ENCODE peak calls at places on chromosomes 5 and 9, in four cellular contexts. One of them, this sample, is unnamed.

GRCh38 chr5:88677943-88678779 is 204.8 kb downstream of the MEF2C start:
- DNase-seq in endothelial cell of umbilical vein: no peak
- DNase-seq in neuronal stem cell: no peak
- DNase-seq in keratinocyte: no peak
- DNase-seq in this sample: no peak

GRCh38 chr5:61333351-61334223 is 1.5 kb downstream of the ZSWIM6 start:
- DNase-seq in keratinocyte: no peak
- DNase-seq in endothelial cell of umbilical vein: peak; percentile 46
- DNase-seq in neuronal stem cell: peak; percentile 40
- DNase-seq in this sample: no peak

GRCh38 chr9:18605763-18606162 is 131.8 kb downstream of the ADAMTSL1 start:
- DNase-seq in neuronal stem cell: no peak
- DNase-seq in endothelial cell of umbilical vein: peak; percentile 52
- DNase-seq in keratinocyte: no peak
- DNase-seq in this sample: peak; percentile 36

GRCh38 chr9:112012026-112012902 is 115.7 kb downstream of the UGCG start:
- DNase-seq in keratinocyte: no peak
- DNase-seq in neuronal stem cell: no peak
- DNase-seq in endothelial cell of umbilical vein: peak; percentile 94
- DNase-seq in this sample: peak; percentile 73

GRCh38 chr9:78807286-78807685 is 510.4 kb downstream of the PSAT1 start:
- DNase-seq in neuronal stem cell: no peak
- DNase-seq in endothelial cell of umbilical vein: no peak
- DNase-seq in keratinocyte: no peak
- DNase-seq in this sample: no peak

GRCh38 chr5:161094411-161094810 is 242.4 kb upstream of the ATP10B start:
- DNase-seq in neuronal stem cell: no peak
- DNase-seq in endothelial cell of umbilical vein: no peak
- DNase-seq in keratinocyte: no peak
- DNase-seq in this sample: no peak

GRCh38 chr5:107476783-107477182 is 194.0 kb downstream of the EFNA5 start:
- DNase-seq in neuronal stem cell: no peak
- DNase-seq in keratinocyte: no peak
- DNase-seq in endothelial cell of umbilical vein: peak; percentile 94
- DNase-seq in this sample: no peak

GRCh38 chr5:125222597-125223240 is 476.3 kb upstream of the ZNF608 start:
- DNase-seq in neuronal stem cell: no peak
- DNase-seq in keratinocyte: no peak
- DNase-seq in endothelial cell of umbilical vein: no peak
- DNase-seq in this sample: no peak

GRCh38 chr5:133921899-133922468 is 46.4 kb downstream of the C5orf15 start:
- DNase-seq in endothelial cell of umbilical vein: no peak
- DNase-seq in keratinocyte: no peak
- DNase-seq in neuronal stem cell: no peak
- DNase-seq in this sample: no peak

GRCh38 chr5:956941-957729 is 51.5 kb upstream of the NKD2 start:
- DNase-seq in neuronal stem cell: no peak
- DNase-seq in endothelial cell of umbilical vein: peak; percentile 76
- DNase-seq in keratinocyte: no peak
- DNase-seq in this sample: no peak

GRCh38 chr5:69364414-69364813 is 4.9 kb downstream of the AK6 start:
- DNase-seq in neuronal stem cell: no peak
- DNase-seq in keratinocyte: no peak
- DNase-seq in endothelial cell of umbilical vein: no peak
- DNase-seq in this sample: no peak

GRCh38 chr9:93577045-93577939 is 908 bp downstream of the PHF2 start:
- DNase-seq in endothelial cell of umbilical vein: peak; percentile 24
- DNase-seq in neuronal stem cell: peak; percentile 20
- DNase-seq in keratinocyte: no peak
- DNase-seq in this sample: peak; percentile 56

GRCh38 chr5:4348919-4349318 is 753.3 kb downstream of the IRX1 start:
- DNase-seq in keratinocyte: no peak
- DNase-seq in endothelial cell of umbilical vein: no peak
- DNase-seq in neuronal stem cell: no peak
- DNase-seq in this sample: no peak

GRCh38 chr9:121643473-121643872 is 8.0 kb upstream of the DAB2IP start:
- DNase-seq in endothelial cell of umbilical vein: no peak
- DNase-seq in neuronal stem cell: no peak
- DNase-seq in keratinocyte: no peak
- DNase-seq in this sample: no peak

GRCh38 chr9:114611516-114612271 is 603 bp downstream of the TMEM268 start:
- DNase-seq in keratinocyte: no peak
- DNase-seq in endothelial cell of umbilical vein: peak; percentile 57
- DNase-seq in neuronal stem cell: no peak
- DNase-seq in this sample: peak; percentile 68

GRCh38 chr9:114614373-114614772 is 3.3 kb downstream of the TMEM268 start:
- DNase-seq in neuronal stem cell: no peak
- DNase-seq in endothelial cell of umbilical vein: no peak
- DNase-seq in keratinocyte: no peak
- DNase-seq in this sample: no peak

GRCh38 chr9:114613087-114613486 is 2.0 kb downstream of the TMEM268 start:
- DNase-seq in neuronal stem cell: no peak
- DNase-seq in endothelial cell of umbilical vein: no peak
- DNase-seq in keratinocyte: no peak
- DNase-seq in this sample: no peak

GRCh38 chr9:114612272-114612923 is 1.3 kb downstream of the TMEM268 start:
- DNase-seq in endothelial cell of umbilical vein: no peak
- DNase-seq in keratinocyte: no peak
- DNase-seq in neuronal stem cell: no peak
- DNase-seq in this sample: peak; percentile 48

GRCh38 chr9:114613919-114614318 is 2.8 kb downstream of the TMEM268 start:
- DNase-seq in keratinocyte: no peak
- DNase-seq in endothelial cell of umbilical vein: no peak
- DNase-seq in neuronal stem cell: no peak
- DNase-seq in this sample: no peak
- H3K4me1 ChIP-seq in keratinocyte: peaks cover 24% of the 10 kb centered on the region
- H3K4me1 ChIP-seq in endothelial cell of umbilical vein: peaks cover 10% of the 10 kb centered on the region
- H3K4me1 ChIP-seq in neuronal stem cell: peaks cover 2% of the 10 kb centered on the region
- H3K4me1 ChIP-seq in this sample: no peaks in the 10 kb centered on the region

GRCh38 chr9:131279196-131279926 is 3.1 kb upstream of the FAM78A start:
- DNase-seq in endothelial cell of umbilical vein: no peak
- DNase-seq in keratinocyte: no peak
- DNase-seq in neuronal stem cell: no peak
- DNase-seq in this sample: no peak

GRCh38 chr9:131280660-131281059 is 4.3 kb upstream of the FAM78A start:
- DNase-seq in neuronal stem cell: no peak
- DNase-seq in endothelial cell of umbilical vein: no peak
- DNase-seq in keratinocyte: no peak
- DNase-seq in this sample: no peak

GRCh38 chr9:131281119-131281965 is 5.0 kb upstream of the FAM78A start:
- DNase-seq in keratinocyte: no peak
- DNase-seq in endothelial cell of umbilical vein: no peak
- DNase-seq in neuronal stem cell: no peak
- DNase-seq in this sample: no peak

GRCh38 chr9:131278421-131279111 is 2.3 kb upstream of the FAM78A start:
- DNase-seq in endothelial cell of umbilical vein: no peak
- DNase-seq in keratinocyte: no peak
- DNase-seq in neuronal stem cell: no peak
- DNase-seq in this sample: no peak

GRCh38 chr9:131279927-131280530 is 3.7 kb upstream of the FAM78A start:
- DNase-seq in neuronal stem cell: no peak
- DNase-seq in keratinocyte: no peak
- DNase-seq in endothelial cell of umbilical vein: no peak
- DNase-seq in this sample: no peak
- H3K27me3 ChIP-seq in neuronal stem cell: peaks cover 33% of the 10 kb centered on the region
- H3K27me3 ChIP-seq in keratinocyte: peaks cover 66% of the 10 kb centered on the region
- H3K27me3 ChIP-seq in endothelial cell of umbilical vein: peaks cover 20% of the 10 kb centered on the region
- H3K27me3 ChIP-seq in this sample: peaks cover 32% of the 10 kb centered on the region

DNA sequence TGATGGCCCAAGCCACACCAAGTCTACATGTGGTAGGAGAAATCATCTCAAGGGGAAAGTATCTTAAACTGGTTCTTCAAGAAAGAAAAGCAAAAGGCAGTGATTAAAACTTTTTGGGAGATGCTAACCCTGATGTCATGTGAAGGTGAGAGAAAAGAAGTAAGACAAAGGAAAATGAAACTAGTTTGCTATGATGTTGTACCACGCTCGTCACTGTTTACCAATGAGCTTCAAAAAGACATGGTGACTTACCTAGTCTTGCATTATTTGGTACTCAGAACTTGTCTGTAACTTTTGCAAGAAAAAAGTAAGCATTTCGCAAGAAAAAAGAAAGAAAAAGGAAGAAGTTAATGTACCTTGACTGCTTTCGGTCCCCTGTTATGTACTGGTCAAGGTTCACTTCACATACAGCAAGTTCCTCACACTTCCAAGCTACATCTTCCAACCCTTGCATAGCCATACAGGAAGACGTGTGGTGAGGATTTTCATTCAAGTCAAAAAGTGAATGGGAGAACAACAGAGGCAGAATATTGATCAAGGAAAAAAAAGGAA is 739.3 kb downstream of the NR2F1-AS1 start:
- DNase-seq in neuronal stem cell: no peak
- DNase-seq in endothelial cell of umbilical vein: no peak
- DNase-seq in keratinocyte: no peak
- DNase-seq in this sample: no peak
- H3K9ac ChIP-seq in neuronal stem cell: no peak overlapping the region
- H3K9ac ChIP-seq in endothelial cell of umbilical vein: no peak overlapping the region
- H3K9ac ChIP-seq in keratinocyte: no peak overlapping the region
- H3K9ac ChIP-seq in this sample: no peak overlapping the region

DNA sequence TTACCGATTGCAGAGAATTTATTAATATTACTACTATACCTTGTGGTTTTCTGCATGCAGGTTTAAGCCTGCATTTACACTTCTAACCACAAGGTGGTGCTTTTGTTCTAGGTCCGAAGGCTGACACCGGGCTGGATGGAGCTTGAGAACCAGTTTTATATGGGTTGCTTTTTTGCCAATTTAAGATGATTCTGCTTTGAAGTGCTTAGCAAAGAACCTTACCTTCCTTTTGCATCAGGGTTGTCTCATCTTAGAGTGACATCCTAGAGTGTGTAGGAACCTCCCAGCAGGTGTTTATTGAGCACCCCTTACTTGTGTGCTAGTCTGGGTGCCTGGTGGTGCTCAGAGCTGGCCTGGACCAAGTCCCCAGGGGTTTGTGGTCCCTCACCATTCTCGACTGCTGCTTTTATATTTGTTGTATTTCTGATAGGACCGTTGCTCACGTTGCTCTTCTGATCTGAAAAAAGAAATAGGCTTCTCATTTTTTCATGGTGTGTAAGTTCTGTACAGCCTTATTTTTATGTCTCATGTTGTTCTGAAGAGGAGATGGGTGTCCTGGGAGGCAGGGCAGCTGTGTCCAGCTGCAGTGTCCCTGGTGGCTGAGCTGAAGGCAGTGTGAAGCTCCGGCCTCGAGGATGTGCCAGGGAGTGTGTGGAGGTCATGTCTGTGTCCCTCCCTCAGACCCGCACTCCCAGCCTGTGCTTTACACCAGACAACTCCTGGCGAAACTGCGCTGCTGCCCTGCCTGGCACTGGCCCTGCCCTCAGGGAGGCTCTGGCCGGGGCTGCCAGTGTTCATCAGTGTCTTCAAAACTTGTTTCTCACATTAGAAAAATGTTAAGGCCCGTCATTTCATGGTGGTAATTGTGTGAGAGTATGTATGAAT is 54.3 kb downstream of the EHMT1 start:
- DNase-seq in endothelial cell of umbilical vein: peak; percentile 58
- DNase-seq in keratinocyte: peak; percentile 30
- DNase-seq in neuronal stem cell: no peak
- DNase-seq in this sample: peak; percentile 47
- H3K4me1 ChIP-seq in endothelial cell of umbilical vein: no peaks in the 10 kb centered on the region
- H3K4me1 ChIP-seq in keratinocyte: peaks cover 6% of the 10 kb centered on the region
- H3K4me1 ChIP-seq in neuronal stem cell: peaks cover 20% of the 10 kb centered on the region
- H3K4me1 ChIP-seq in this sample: peaks cover 7% of the 10 kb centered on the region

GRCh38 chr9:133516961-133517350 is 7.8 kb downstream of the MYMK start:
- DNase-seq in keratinocyte: no peak
- DNase-seq in endothelial cell of umbilical vein: no peak
- DNase-seq in neuronal stem cell: no peak
- DNase-seq in this sample: no peak
- H3K27me3 ChIP-seq in keratinocyte: peaks cover 23% of the 10 kb centered on the region
- H3K27me3 ChIP-seq in endothelial cell of umbilical vein: no peaks in the 10 kb centered on the region
- H3K27me3 ChIP-seq in neuronal stem cell: no peaks in the 10 kb centered on the region
- H3K27me3 ChIP-seq in this sample: no peaks in the 10 kb centered on the region